ENCODE peak calls at places on chromosomes 3 and 15, in five cellular contexts. P is cardiac muscle cell, C is pancreas, B is tibial artery, J is Peyer's patch. Z is an unnamed sample.

GRCh38 chr3:40878464-40878905 is 320.8 kb upstream of the CTNNB1 start:
- DNase-seq in C (no peak), J (no peak), P (peak; percentile 19), B (no peak), Z (no peak)

GRCh38 chr3:28039829-28040228 is 201.6 kb upstream of the CMC1 start:
- DNase-seq in P (no peak), B (no peak), C (no peak), J (no peak), Z (no peak)

GRCh38 chr3:23992051-23992628 is 47.1 kb downstream of the NR1D2 start:
- DNase-seq in P (no peak), J (no peak), B (no peak), C (no peak), Z (no peak)

GRCh38 chr3:150278843-150279341 is 129.2 kb upstream of the TSC22D2 start:
- DNase-seq in C (no peak), P (no peak), B (no peak), J (no peak), Z (no peak)

GRCh38 chr15:91124155-91124554 is 24.1 kb downstream of the SV2B start:
- DNase-seq in J (no peak), B (no peak), C (no peak), P (no peak), Z (no peak)

GRCh38 chr3:107271787-107272387 is 105.4 kb upstream of the CCDC54 start:
- DNase-seq in C (no peak), P (peak; percentile 26), J (no peak), B (no peak), Z (no peak)

GRCh38 chr3:49653016-49653415 is 21.1 kb upstream of the APEH start:
- DNase-seq in C (no peak), P (no peak), J (no peak), B (no peak), Z (no peak)

GRCh38 chr15:86403914-86404583 is 324.4 kb downstream of the AGBL1 start:
- DNase-seq in P (no peak), J (no peak), B (no peak), C (no peak), Z (no peak)

GRCh38 chr15:67146875-67147381 is 81.5 kb downstream of the SMAD3 start:
- DNase-seq in C (no peak), B (peak; percentile 62), J (no peak), P (no peak), Z (no peak)

GRCh38 chr15:31147456-31147855 is 45.9 kb upstream of the TRPM1 start:
- DNase-seq in P (no peak), C (no peak), B (no peak), J (no peak), Z (peak; percentile 32)

GRCh38 chr3:10389341-10389740 is 68.4 kb upstream of the SEC13 start:
- DNase-seq in J (peak; percentile 43), P (no peak), C (no peak), B (no peak), Z (no peak)

GRCh38 chr3:126517291-126517951 is at the start of gene UROC1:
- DNase-seq in P (no peak), B (peak; percentile 47), C (peak; percentile 15), J (no peak), Z (peak; percentile 65)

GRCh38 chr3:59286791-59287531 is 237.1 kb upstream of the CFAP20DC start:
- DNase-seq in B (no peak), J (no peak), C (peak; percentile 86), P (peak; percentile 25), Z (no peak)

GRCh38 chr3:142498397-142499180 is 50.8 kb upstream of the XRN1 start:
- DNase-seq in P (no peak), B (no peak), J (no peak), C (no peak), Z (no peak)

GRCh38 chr3:98551754-98552153 is 20.0 kb downstream of the GPR15 start:
- DNase-seq in B (no peak), P (no peak), C (no peak), J (no peak), Z (no peak)

GRCh38 chr15:32802296-32802936 is 84.6 kb downstream of the GREM1 start:
- DNase-seq in J (no peak), P (no peak), B (no peak), C (no peak), Z (no peak)

GRCh38 chr3:12797892-12798558 is 1.5 kb downstream of the CAND2 start:
- DNase-seq in C (no peak), J (no peak), P (no peak), B (no peak), Z (no peak)

GRCh38 chr15:73318463-73319351 is 50.1 kb downstream of the HCN4 start:
- DNase-seq in C (no peak), J (no peak), B (peak; percentile 52), P (peak; percentile 66), Z (peak; percentile 67)

GRCh38 chr3:72041531-72041930 is 256.6 kb upstream of the PROK2 start:
- DNase-seq in C (no peak), J (no peak), P (no peak), B (no peak), Z (no peak)

GRCh38 chr3:181952221-181952620 is 240.5 kb downstream of the SOX2 start:
- DNase-seq in B (no peak), P (no peak), C (no peak), J (no peak), Z (no peak)

GRCh38 chr15:78360426-78360825 is 20.3 kb downstream of the CRABP1 start:
- DNase-seq in B (peak; percentile 32), P (peak; percentile 93), C (no peak), J (no peak), Z (no peak)

GRCh38 chr15:70410371-70410975 is 312.8 kb upstream of the TLE3 start:
- DNase-seq in C (no peak), P (peak; percentile 28), B (no peak), J (no peak), Z (no peak)

GRCh38 chr15:63970723-63971426 is 75.4 kb downstream of the DAPK2 start:
- DNase-seq in C (no peak), J (no peak), P (no peak), B (no peak), Z (no peak)

GRCh38 chr3:159978353-159978752 is 10.3 kb upstream of the IL12A start:
- DNase-seq in J (no peak), P (no peak), B (no peak), C (no peak), Z (no peak)

GRCh38 chr15:63877713-63878271 is 44.0 kb upstream of the HERC1 start:
- DNase-seq in B (no peak), J (no peak), P (no peak), C (no peak), Z (no peak)

GRCh38 chr3:81743096-81744025 is 18.1 kb downstream of the GBE1 start:
- DNase-seq in J (no peak), P (no peak), B (no peak), C (no peak), Z (no peak)

GRCh38 chr3:40911264-40911663 is 288.0 kb upstream of the CTNNB1 start:
- DNase-seq in C (no peak), J (no peak), P (no peak), B (no peak), Z (no peak)

GRCh38 chr15:25239471-25240345 is 199.1 kb downstream of the UBE3A start:
- DNase-seq in B (peak; percentile 42), P (no peak), C (peak; percentile 8), J (no peak), Z (peak; percentile 67)

GRCh38 chr3:55719508-55719907 is 232.4 kb upstream of the WNT5A start:
- DNase-seq in P (no peak), J (no peak), B (no peak), C (no peak), Z (no peak)

GRCh38 chr3:40211579-40211978 is 97.9 kb upstream of the EIF1B start:
- DNase-seq in P (no peak), J (no peak), B (no peak), C (no peak), Z (no peak)

DNA sequence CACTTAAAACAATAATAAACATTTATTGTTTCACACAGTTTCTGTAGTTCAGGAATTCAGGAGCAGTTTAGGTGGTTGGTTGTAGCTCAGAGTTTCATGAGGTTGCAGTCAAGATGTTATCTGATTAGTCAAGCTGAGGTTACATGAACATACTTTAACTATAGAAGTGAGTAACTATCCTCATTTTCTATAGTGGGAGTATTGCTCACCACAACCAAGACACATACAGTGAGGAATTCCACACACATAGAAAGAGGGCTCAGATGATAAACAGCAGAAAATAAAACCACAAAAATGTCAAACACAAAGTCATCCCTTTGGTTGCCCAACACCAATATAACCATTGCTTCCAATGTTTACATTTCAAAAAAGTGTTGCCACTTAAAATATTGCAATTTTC is 13.6 kb downstream of the SCN11A start:
- DNase-seq in P (no peak), C (no peak), B (no peak), J (no peak), Z (no peak)
- TF ChIP-seq CTCF in P (no peak), C (no peak), B (no peak), J (no peak), Z (no peak)

GRCh38 chr3:123467051-123467450 is 18.2 kb upstream of the ADCY5 start:
- DNase-seq in B (no peak), J (no peak), C (no peak), P (no peak), Z (no peak)

GRCh38 chr3:123469323-123469995 is 20.6 kb upstream of the ADCY5 start:
- DNase-seq in P (no peak), B (no peak), C (no peak), J (no peak), Z (no peak)

GRCh38 chr3:123475786-123476185 is 26.9 kb upstream of the ADCY5 start:
- DNase-seq in B (no peak), P (no peak), J (no peak), C (no peak), Z (peak; percentile 39)

DNA sequence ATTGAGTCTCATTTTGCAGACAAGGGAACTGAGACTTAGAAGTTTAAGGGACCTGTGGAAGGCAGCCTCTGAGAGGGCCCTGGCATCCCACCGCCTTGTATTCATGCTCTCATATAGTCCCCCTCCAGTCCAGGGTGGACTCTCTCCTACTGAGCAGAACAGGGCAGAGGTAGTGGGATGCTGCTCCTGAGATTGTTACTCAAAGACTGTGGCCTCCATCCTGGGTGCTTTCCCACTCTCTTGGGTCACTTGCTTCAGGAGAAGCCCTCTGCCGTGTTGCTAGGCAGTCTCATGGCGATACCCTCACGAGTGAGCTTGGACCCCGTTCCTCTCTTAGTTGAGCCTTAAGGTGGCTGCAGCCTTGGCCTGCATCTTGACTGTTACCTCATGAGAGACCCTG is 22.2 kb upstream of the ADCY5 start:
- DNase-seq in P (no peak), C (no peak), B (no peak), J (no peak), Z (peak; percentile 45)
- H3K27me3 ChIP-seq in P (no peaks in the 10 kb centered on the region), C (no peaks in the 10 kb centered on the region), B (no peaks in the 10 kb centered on the region), J (no peaks in the 10 kb centered on the region), Z (no peaks in the 10 kb centered on the region)

GRCh38 chr3:166425900-166426611 is 588.8 kb upstream of the BCHE start:
- DNase-seq in B (no peak), C (no peak), J (no peak), P (peak; percentile 43), Z (no peak)
- TF ChIP-seq CTCF in B (no peak), C (no peak), J (no peak), P (no peak), Z (no peak)

GRCh38 chr15:79433610-79434009 is 1.5 kb downstream of the MINAR1 start:
- DNase-seq in P (no peak), B (no peak), J (no peak), C (no peak), Z (no peak)

GRCh38 chr15:79432345-79433311 is 492 bp downstream of the MINAR1 start:
- DNase-seq in B (no peak), P (no peak), C (no peak), J (no peak), Z (no peak)

GRCh38 chr15:79430901-79431635 is 1.1 kb upstream of the MINAR1 start:
- DNase-seq in C (no peak), P (peak; percentile 30), B (no peak), J (no peak), Z (no peak)

GRCh38 chr15:79434361-79434760 is 2.2 kb downstream of the MINAR1 start:
- DNase-seq in J (no peak), P (no peak), B (no peak), C (no peak), Z (no peak)

GRCh38 chr15:79431636-79432344 is at the start of gene MINAR1:
- DNase-seq in P (peak; percentile 79), C (peak; percentile 61), B (no peak), J (no peak), Z (no peak)
- H3K27me3 ChIP-seq in P (peaks cover 91% of the 10 kb centered on the region), C (no peaks in the 10 kb centered on the region), B (peaks cover 51% of the 10 kb centered on the region), J (peaks cover 16% of the 10 kb centered on the region), Z (peaks cover 37% of the 10 kb centered on the region)

Z was measured in spleen.